ENCODE peak calls at places on chromosomes 16 and 17, in five cellular contexts. Q is upper lobe of right lung, B is adrenal gland, P is neural progenitor cell, E is kidney epithelial cell. O is an unnamed sample.

GRCh38 chr17:44346064-44346844 is 1.2 kb downstream of the GRN start:
- DNase-seq in Q (no peak), B (no peak), P (no peak), E (no peak), O (no peak)

GRCh38 chr17:81511800-81512559 is 619 bp downstream of the ACTG1 start:
- DNase-seq in Q (no peak), B (peak), P (no peak), E (no peak), O (no peak)

GRCh38 chr17:70158180-70158579 is 11.2 kb upstream of the KCNJ2 start:
- DNase-seq in Q (no peak), B (no peak), P (no peak), E (no peak), O (no peak)

GRCh38 chr17:57035971-57036481 is 49.0 kb upstream of the AKAP1 start:
- DNase-seq in Q (no peak), B (peak), P (no peak), E (no peak), O (no peak)

GRCh38 chr16:74322301-74322710 is 25.7 kb downstream of the PSMD7 start:
- DNase-seq in Q (no peak), B (peak), P (no peak), E (no peak), O (no peak)

GRCh38 chr16:138049-138417 is 440 bp downstream of the NPRL3 start:
- DNase-seq in Q (peak), B (no peak), P (peak), E (no peak), O (peak)

GRCh38 chr17:44466339-44466738 is 36.9 kb downstream of the GPATCH8 start:
- DNase-seq in Q (no peak), B (no peak), P (no peak), E (no peak), O (no peak)

GRCh38 chr17:63826468-63827001 is 696 bp upstream of the PSMC5 start:
- DNase-seq in Q (no peak), B (peak), P (peak), E (no peak), O (no peak)

GRCh38 chr17:76458580-76459490 is 5.9 kb upstream of the UBE2O start:
- DNase-seq in Q (peak), B (peak), P (peak), E (no peak), O (no peak)

GRCh38 chr17:59790936-59791335 is 83.5 kb downstream of the VMP1 start:
- DNase-seq in Q (no peak), B (no peak), P (no peak), E (no peak), O (no peak)

GRCh38 chr16:21603920-21604319 is 4.5 kb downstream of the METTL9 start:
- DNase-seq in Q (no peak), B (peak), P (peak), E (no peak), O (no peak)
- TF ChIP-seq CTCF in Q (no peak), B (no peak), P (no peak), E (no peak), O (no peak)

GRCh38 chr16:30407794-30408534 is 558 bp downstream of the ZNF771 start:
- DNase-seq in Q (no peak), B (no peak), P (peak), E (no peak), O (no peak)

GRCh38 chr16:30414159-30414558 is 6.8 kb downstream of the ZNF771 start:
- DNase-seq in Q (no peak), B (peak), P (no peak), E (no peak), O (no peak)

GRCh38 chr16:30413116-30413806 is 5.9 kb downstream of the ZNF771 start:
- DNase-seq in Q (no peak), B (no peak), P (no peak), E (peak), O (no peak)

GRCh38 chr16:30406911-30407793 is at the start of gene ZNF771:
- DNase-seq in Q (peak), B (peak), P (peak), E (no peak), O (peak)

GRCh38 chr16:30409125-30410060 is 2.0 kb downstream of the ZNF771 start:
- DNase-seq in Q (peak), B (peak), P (peak), E (no peak), O (peak)
- TF ChIP-seq CTCF in Q (peak), B (peak), P (peak), E (peak), O (peak)

DNA sequence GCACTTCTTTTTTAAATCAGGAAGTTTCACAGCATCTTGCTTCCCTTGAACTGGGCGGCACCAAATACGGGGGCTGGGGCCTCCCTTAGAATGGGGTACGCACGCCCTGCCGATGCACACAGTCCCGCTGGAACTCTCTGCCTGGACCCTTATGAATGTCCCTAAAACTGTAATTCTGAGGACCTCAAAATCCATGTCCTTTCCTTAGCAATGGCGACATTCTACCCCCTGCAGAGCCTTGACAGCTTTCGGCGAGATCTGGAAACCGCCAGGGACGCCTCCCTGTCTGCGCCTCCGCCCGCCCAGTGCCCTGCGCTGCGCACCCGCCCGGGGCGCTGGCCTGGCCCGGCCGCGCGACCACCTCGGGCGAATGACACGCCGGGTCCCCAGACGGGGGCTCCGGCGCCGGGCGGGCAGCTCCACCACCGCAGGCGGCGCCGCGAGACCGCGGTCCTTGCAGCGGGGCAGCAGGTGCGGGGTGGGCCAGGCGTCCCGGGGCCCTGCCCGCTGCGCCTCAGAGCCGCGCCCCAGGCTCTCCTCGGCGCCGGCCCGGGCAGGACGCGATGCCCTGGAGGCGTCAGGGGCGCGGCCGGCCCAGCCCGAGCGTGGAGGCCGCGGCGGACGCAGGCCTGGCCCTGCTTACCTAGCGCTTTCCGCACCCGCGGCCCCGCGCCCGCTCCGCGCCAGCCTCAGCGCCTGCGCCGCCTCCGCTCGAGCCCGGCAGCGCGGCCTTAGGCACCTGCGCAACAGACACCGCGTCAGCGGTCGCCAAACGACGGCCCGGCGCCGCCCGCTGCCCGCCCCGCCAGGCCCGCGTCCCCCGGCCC is 548 bp downstream of the HAGH start:
- DNase-seq in Q (peak), B (no peak), P (peak), E (no peak), O (no peak)
- TF ChIP-seq CTCF in Q (no peak), B (no peak), P (peak), E (no peak), O (peak)

DNA sequence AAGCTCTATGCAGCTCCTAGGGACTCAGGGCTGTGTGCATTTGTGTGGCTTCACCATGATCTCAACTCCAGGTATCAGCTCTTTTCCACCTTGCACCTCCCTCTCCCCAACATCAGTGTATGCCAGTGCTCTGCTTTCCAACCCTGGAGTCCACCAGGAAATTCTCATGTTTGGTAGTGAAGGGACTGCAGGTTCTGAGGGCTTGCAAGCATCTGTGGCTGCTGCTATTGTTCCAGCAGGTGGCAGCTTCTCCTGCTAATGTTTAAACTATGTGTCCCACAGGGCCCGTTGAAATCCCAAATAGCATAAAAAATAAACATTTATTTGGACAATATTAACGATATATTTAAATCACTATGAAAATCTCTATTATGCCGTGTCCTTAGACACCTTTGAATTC is 82.0 kb downstream of the RGS9 start:
- DNase-seq in Q (no peak), B (no peak), P (no peak), E (no peak), O (no peak)
- TF ChIP-seq CTCF in Q (no peak), B (no peak), P (peak), E (no peak), O (peak)

GRCh38 chr17:55324296-55324978 is 59.7 kb downstream of the HLF start:
- DNase-seq in Q (no peak), B (no peak), P (no peak), E (no peak), O (no peak)
- TF ChIP-seq CTCF in Q (no peak), B (no peak), P (no peak), E (no peak), O (no peak)

DNA sequence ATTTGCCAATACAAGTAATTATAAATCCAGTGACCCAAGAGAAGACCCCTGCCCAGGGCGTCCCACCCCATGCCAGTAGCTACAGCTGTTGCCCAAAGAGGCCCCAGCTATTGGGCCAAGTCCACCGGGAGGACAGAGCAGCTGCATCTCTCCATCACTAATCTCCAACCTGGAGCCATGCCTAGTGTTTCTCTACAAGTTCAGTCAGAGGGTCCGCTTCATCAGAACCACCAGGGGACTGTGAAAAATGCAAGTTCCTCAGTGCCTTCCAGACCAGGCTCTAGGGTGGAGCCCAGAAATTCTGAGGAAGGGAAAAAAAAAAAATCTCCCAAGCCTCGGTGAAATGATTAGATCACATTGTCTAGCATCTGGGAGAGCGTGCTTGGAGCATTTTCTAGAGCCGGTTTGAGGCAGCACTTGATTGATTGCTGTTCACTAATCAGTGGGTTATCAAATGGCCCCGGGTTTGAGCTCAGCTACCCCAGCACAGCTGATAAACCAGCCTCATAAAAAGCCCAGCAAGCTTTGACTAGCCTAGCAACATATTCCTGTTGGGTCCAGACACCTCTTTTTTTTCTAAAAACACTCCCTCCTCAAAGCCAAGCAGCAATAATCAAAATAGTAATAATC is 22.3 kb upstream of the HERPUD1 start:
- DNase-seq in Q (no peak), B (no peak), P (no peak), E (no peak), O (no peak)
- TF ChIP-seq CTCF in Q (no peak), B (no peak), P (no peak), E (no peak), O (no peak)

GRCh38 chr16:71867934-71868333 is 16.0 kb downstream of the ZNF821 start:
- DNase-seq in Q (no peak), B (no peak), P (no peak), E (no peak), O (no peak)
- TF ChIP-seq CTCF in Q (no peak), B (no peak), P (no peak), E (no peak), O (peak)

GRCh38 chr16:57318240-57318970 is 33.9 kb upstream of the PLLP start:
- DNase-seq in Q (no peak), B (no peak), P (peak), E (no peak), O (peak)
- TF ChIP-seq CTCF in Q (no peak), B (no peak), P (no peak), E (no peak), O (no peak)

O was measured in type B pancreatic cell.